ENCODE peak calls at places on chromosomes 5 and 9, in four cellular contexts. One of them, this sample, is unnamed.

GRCh38 chr5:107951322-107951721 is 280.6 kb upstream of the EFNA5 start:
- DNase-seq in right lobe of liver: no peak
- DNase-seq in HFF-Myc: no peak
- DNase-seq in DMS153: no peak
- DNase-seq in this sample: no peak

GRCh38 chr9:137445930-137446431 is 4.8 kb upstream of the ENTPD8 start:
- DNase-seq in right lobe of liver: peak
- DNase-seq in DMS153: no peak
- DNase-seq in HFF-Myc: no peak
- DNase-seq in this sample: no peak

GRCh38 chr9:112777914-112778313 is 27.4 kb downstream of the SNX30 start:
- DNase-seq in DMS153: no peak
- DNase-seq in HFF-Myc: no peak
- DNase-seq in right lobe of liver: no peak
- DNase-seq in this sample: no peak

GRCh38 chr9:87337335-87338074 is 160.2 kb upstream of the DAPK1 start:
- DNase-seq in right lobe of liver: no peak
- DNase-seq in HFF-Myc: no peak
- DNase-seq in DMS153: peak
- DNase-seq in this sample: peak

GRCh38 chr9:97567894-97568202 is 65.3 kb downstream of the TSTD2 start:
- DNase-seq in DMS153: no peak
- DNase-seq in right lobe of liver: no peak
- DNase-seq in HFF-Myc: no peak
- DNase-seq in this sample: no peak

GRCh38 chr5:170151105-170151831 is 45.6 kb downstream of the FOXI1 start:
- DNase-seq in right lobe of liver: no peak
- DNase-seq in DMS153: no peak
- DNase-seq in HFF-Myc: no peak
- DNase-seq in this sample: no peak

GRCh38 chr5:34580983-34581382 is 75.1 kb upstream of the RAI14 start:
- DNase-seq in DMS153: no peak
- DNase-seq in HFF-Myc: no peak
- DNase-seq in right lobe of liver: no peak
- DNase-seq in this sample: no peak

GRCh38 chr9:16575142-16575877 is 295.2 kb downstream of the BNC2 start:
- DNase-seq in HFF-Myc: no peak
- DNase-seq in DMS153: peak
- DNase-seq in right lobe of liver: no peak
- DNase-seq in this sample: no peak

GRCh38 chr9:71549023-71549422 is 219.3 kb downstream of the CEMIP2 start:
- DNase-seq in right lobe of liver: no peak
- DNase-seq in DMS153: no peak
- DNase-seq in HFF-Myc: no peak
- DNase-seq in this sample: no peak

GRCh38 chr5:144189800-144190429 is 19.2 kb downstream of the KCTD16 start:
- DNase-seq in HFF-Myc: no peak
- DNase-seq in DMS153: no peak
- DNase-seq in right lobe of liver: no peak
- DNase-seq in this sample: no peak

GRCh38 chr5:173472164-173472563 is 143.9 kb upstream of the STC2 start:
- DNase-seq in right lobe of liver: no peak
- DNase-seq in DMS153: no peak
- DNase-seq in HFF-Myc: peak
- DNase-seq in this sample: no peak

GRCh38 chr9:80410106-80410505 is 838.3 kb downstream of the TLE4 start:
- DNase-seq in DMS153: no peak
- DNase-seq in HFF-Myc: no peak
- DNase-seq in right lobe of liver: no peak
- DNase-seq in this sample: no peak

GRCh38 chr9:133351908-133352634 is 4.1 kb downstream of the RPL7A start:
- DNase-seq in HFF-Myc: peak
- DNase-seq in right lobe of liver: no peak
- DNase-seq in DMS153: no peak
- DNase-seq in this sample: no peak

GRCh38 chr9:94829380-94830070 is 103.0 kb downstream of the AOPEP start:
- DNase-seq in right lobe of liver: no peak
- DNase-seq in HFF-Myc: no peak
- DNase-seq in DMS153: no peak
- DNase-seq in this sample: no peak

GRCh38 chr9:126171641-126172040 is 155.0 kb upstream of the MVB12B start:
- DNase-seq in DMS153: no peak
- DNase-seq in right lobe of liver: no peak
- DNase-seq in HFF-Myc: no peak
- DNase-seq in this sample: no peak

GRCh38 chr9:124017064-124017928 is 5.7 kb downstream of the LHX2 start:
- DNase-seq in right lobe of liver: no peak
- DNase-seq in HFF-Myc: no peak
- DNase-seq in DMS153: no peak
- DNase-seq in this sample: no peak

GRCh38 chr9:110476251-110476650 is 103.3 kb downstream of the SVEP1 start:
- DNase-seq in right lobe of liver: no peak
- DNase-seq in DMS153: no peak
- DNase-seq in HFF-Myc: no peak
- DNase-seq in this sample: no peak

GRCh38 chr5:133246376-133247144 is 194.7 kb downstream of the HSPA4 start:
- DNase-seq in DMS153: no peak
- DNase-seq in HFF-Myc: no peak
- DNase-seq in right lobe of liver: no peak
- DNase-seq in this sample: no peak

GRCh38 chr9:2018764-2019548 is 3.8 kb downstream of the SMARCA2 start:
- DNase-seq in DMS153: no peak
- DNase-seq in HFF-Myc: no peak
- DNase-seq in right lobe of liver: no peak
- DNase-seq in this sample: no peak